ENCODE peak calls at places on chromosome 20, in five cellular contexts. N, R, M, D and Z are unnamed samples.

GRCh38 chr20:10430000-10430466 is 4.0 kb downstream of the MKKS start:
- DNase-seq in N (no peak), D (no peak), R (no peak), M (no peak), Z (no peak)

GRCh38 chr20:4549711-4550259 is 171.9 kb upstream of the PRND start:
- DNase-seq in D (no peak), N (no peak), R (no peak), M (no peak), Z (no peak)

GRCh38 chr20:1177680-1178079 is 7.1 kb downstream of the TMEM74B start:
- DNase-seq in R (no peak), M (no peak), D (no peak), N (no peak), Z (no peak)

GRCh38 chr20:50191566-50192363 is 1.1 kb downstream of the CEBPB start:
- DNase-seq in N (peak; percentile 44), R (peak; percentile 93), D (no peak), M (peak; percentile 84), Z (peak; percentile 24)

GRCh38 chr20:25439328-25439727 is 31.9 kb downstream of the GINS1 start:
- DNase-seq in D (no peak), M (no peak), N (no peak), R (no peak), Z (no peak)

GRCh38 chr20:54290636-54291035 is 82.7 kb downstream of the PFDN4 start:
- DNase-seq in N (no peak), M (no peak), D (no peak), R (no peak), Z (no peak)

GRCh38 chr20:3766832-3767433 is 620 bp downstream of the ADISSP start:
- DNase-seq in N (no peak), M (no peak), D (no peak), R (no peak), Z (no peak)

GRCh38 chr20:43563991-43564390 is 5.2 kb downstream of the SGK2 start:
- DNase-seq in R (no peak), D (no peak), M (no peak), N (no peak), Z (no peak)

GRCh38 chr20:48928832-48929725 is 7.6 kb downstream of the ARFGEF2 start:
- DNase-seq in D (no peak), M (no peak), N (no peak), R (no peak), Z (peak; percentile 57)

GRCh38 chr20:9306521-9306920 is 207.9 kb upstream of the LAMP5 start:
- DNase-seq in N (no peak), M (no peak), D (peak; percentile 79), R (no peak), Z (peak; percentile 72)

GRCh38 chr20:46484954-46485353 is 28.4 kb downstream of the ZNF334 start:
- DNase-seq in D (no peak), N (no peak), M (no peak), R (no peak), Z (no peak)

GRCh38 chr20:15296422-15296821 is 959.0 kb upstream of the FLRT3 start:
- DNase-seq in D (no peak), M (no peak), R (no peak), N (no peak), Z (no peak)

GRCh38 chr20:37925265-37926165 is 22.6 kb downstream of the VSTM2L start:
- DNase-seq in D (no peak), N (no peak), R (no peak), M (no peak), Z (no peak)

GRCh38 chr20:31489152-31489551 is 14.1 kb downstream of the REM1 start:
- DNase-seq in D (no peak), M (no peak), R (no peak), N (no peak), Z (no peak)

GRCh38 chr20:31485450-31486339 is 10.6 kb downstream of the REM1 start:
- DNase-seq in D (no peak), N (peak; percentile 76), M (no peak), R (no peak), Z (no peak)

GRCh38 chr20:31488171-31488570 is 13.1 kb downstream of the REM1 start:
- DNase-seq in R (no peak), D (no peak), N (no peak), M (no peak), Z (no peak)

DNA sequence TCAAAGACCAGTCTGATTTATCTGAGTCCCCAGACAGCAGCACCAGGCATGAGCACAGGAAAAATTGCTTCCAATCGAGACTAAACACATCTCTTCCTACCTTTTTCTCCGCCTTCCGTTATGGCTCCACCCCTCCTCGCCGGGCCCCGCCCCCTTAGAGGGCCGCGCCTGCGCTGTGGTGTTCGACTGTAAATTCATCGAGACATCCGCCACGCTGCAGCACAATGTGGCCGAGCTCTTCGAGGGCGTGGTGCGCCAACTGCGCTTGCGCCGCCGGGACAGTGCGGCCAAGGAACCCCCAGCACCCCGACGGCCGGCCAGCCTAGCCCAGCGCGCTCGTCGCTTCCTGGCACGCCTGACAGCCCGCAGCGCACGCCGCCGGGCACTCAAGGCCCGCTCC is 8.9 kb downstream of the REM1 start:
- DNase-seq in D (no peak), R (no peak), M (no peak), N (no peak), Z (no peak)
- TF ChIP-seq CTCF in D (no peak), R (no peak), M (no peak), N (no peak), Z (no peak)

GRCh38 chr20:19815553-19815991 is 57.5 kb downstream of the RIN2 start:
- DNase-seq in R (no peak), M (no peak), D (peak; percentile 97), N (no peak), Z (peak; percentile 98)
- TF ChIP-seq CTCF in R (no peak), M (no peak), D (no peak), N (peak; percentile 16), Z (no peak)

GRCh38 chr20:45459606-45460005 is 9.9 kb upstream of the WFDC2 start:
- DNase-seq in D (no peak), N (no peak), M (no peak), R (no peak), Z (peak; percentile 18)
- TF ChIP-seq CTCF in D (peak; percentile 38), N (no peak), M (peak; percentile 61), R (no peak), Z (peak; percentile 56)

GRCh38 chr20:62136283-62137091 is 6.7 kb downstream of the PSMA7 start:
- DNase-seq in N (peak; percentile 66), R (peak; percentile 88), M (no peak), D (no peak), Z (no peak)
- TF ChIP-seq CTCF in N (peak; percentile 82), R (peak; percentile 73), M (peak; percentile 83), D (peak; percentile 90), Z (peak; percentile 89)